ENCODE peak calls at places on chromosomes 13 and 19, in five cellular contexts. One of them, this sample, is unnamed.

GRCh38 chr13:114105351-114106225 is 26.8 kb downstream of the RASA3 start:
- DNase-seq in AG10803: no peak
- DNase-seq in A549: no peak
- DNase-seq in SK-N-SH: peak
- DNase-seq in pancreas: no peak
- DNase-seq in this sample: no peak

GRCh38 chr13:108326318-108326717 is 56.8 kb downstream of the TNFSF13B start:
- DNase-seq in AG10803: no peak
- DNase-seq in A549: no peak
- DNase-seq in SK-N-SH: no peak
- DNase-seq in pancreas: no peak
- DNase-seq in this sample: no peak

GRCh38 chr13:98937911-98938381 is 39.9 kb downstream of the DOCK9 start:
- DNase-seq in AG10803: peak
- DNase-seq in A549: no peak
- DNase-seq in SK-N-SH: no peak
- DNase-seq in pancreas: no peak
- DNase-seq in this sample: no peak

GRCh38 chr13:52010890-52011689 is at the start of gene ATP7B:
- DNase-seq in AG10803: no peak
- DNase-seq in A549: peak
- DNase-seq in SK-N-SH: peak
- DNase-seq in pancreas: no peak
- DNase-seq in this sample: no peak

GRCh38 chr13:53064721-53065120 is 36.1 kb downstream of the OLFM4 start:
- DNase-seq in AG10803: no peak
- DNase-seq in A549: no peak
- DNase-seq in SK-N-SH: peak
- DNase-seq in pancreas: peak
- DNase-seq in this sample: no peak

GRCh38 chr13:110012102-110012739 is 225.8 kb upstream of the IRS2 start:
- DNase-seq in AG10803: peak
- DNase-seq in A549: peak
- DNase-seq in SK-N-SH: no peak
- DNase-seq in pancreas: no peak
- DNase-seq in this sample: no peak

GRCh38 chr19:40286674-40287421 is 1.7 kb upstream of the AKT2 start:
- DNase-seq in AG10803: no peak
- DNase-seq in A549: no peak
- DNase-seq in SK-N-SH: no peak
- DNase-seq in pancreas: no peak
- DNase-seq in this sample: no peak

GRCh38 chr13:45209229-45209628 is 8.4 kb upstream of the KCTD4 start:
- DNase-seq in AG10803: peak
- DNase-seq in A549: no peak
- DNase-seq in SK-N-SH: no peak
- DNase-seq in pancreas: no peak
- DNase-seq in this sample: no peak

GRCh38 chr13:27573265-27573664 is 47.1 kb downstream of the LNX2 start:
- DNase-seq in AG10803: peak
- DNase-seq in A549: no peak
- DNase-seq in SK-N-SH: no peak
- DNase-seq in pancreas: no peak
- DNase-seq in this sample: no peak

GRCh38 chr19:19732579-19733501 is at the start of gene ZNF14:
- DNase-seq in AG10803: peak
- DNase-seq in A549: peak
- DNase-seq in SK-N-SH: peak
- DNase-seq in pancreas: peak
- DNase-seq in this sample: peak
- TF ChIP-seq CTCF in AG10803: peak
- TF ChIP-seq CTCF in A549: no peak
- TF ChIP-seq CTCF in SK-N-SH: peak
- TF ChIP-seq CTCF in pancreas: no peak
- TF ChIP-seq CTCF in this sample: no peak

GRCh38 chr13:30608364-30608763 is 9.4 kb upstream of the USPL1 start:
- DNase-seq in AG10803: no peak
- DNase-seq in A549: no peak
- DNase-seq in SK-N-SH: no peak
- DNase-seq in pancreas: no peak
- DNase-seq in this sample: no peak
- H3K4me3 ChIP-seq in AG10803: no peak
- H3K4me3 ChIP-seq in A549: no peak
- H3K4me3 ChIP-seq in SK-N-SH: no peak
- H3K4me3 ChIP-seq in pancreas: no peak
- H3K4me3 ChIP-seq in this sample: no peak

DNA sequence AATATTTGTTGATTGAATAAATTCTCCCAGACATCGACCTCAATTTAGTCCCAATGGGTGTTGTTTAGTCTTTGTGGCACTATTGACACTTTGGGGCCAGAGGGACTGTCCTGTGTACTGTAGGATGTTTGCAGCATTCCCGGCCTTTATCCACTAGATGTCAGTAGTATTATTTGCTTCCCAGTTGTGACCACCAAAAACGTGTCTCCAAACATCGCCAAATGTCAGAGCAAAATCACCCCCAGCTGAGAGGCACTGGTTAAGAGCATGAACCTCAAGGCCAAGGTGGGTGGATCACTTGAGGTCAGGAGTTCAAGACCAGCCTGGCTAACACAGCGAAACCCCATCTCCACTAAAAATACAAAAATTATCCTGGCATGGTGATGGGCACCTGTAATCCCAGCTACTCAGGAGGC is 15.4 kb downstream of the NLRP12 start:
- DNase-seq in AG10803: peak
- DNase-seq in A549: peak
- DNase-seq in SK-N-SH: peak
- DNase-seq in pancreas: no peak
- DNase-seq in this sample: no peak
- TF ChIP-seq CTCF in AG10803: peak
- TF ChIP-seq CTCF in A549: peak
- TF ChIP-seq CTCF in SK-N-SH: peak
- TF ChIP-seq CTCF in pancreas: no peak
- TF ChIP-seq CTCF in this sample: peak

DNA sequence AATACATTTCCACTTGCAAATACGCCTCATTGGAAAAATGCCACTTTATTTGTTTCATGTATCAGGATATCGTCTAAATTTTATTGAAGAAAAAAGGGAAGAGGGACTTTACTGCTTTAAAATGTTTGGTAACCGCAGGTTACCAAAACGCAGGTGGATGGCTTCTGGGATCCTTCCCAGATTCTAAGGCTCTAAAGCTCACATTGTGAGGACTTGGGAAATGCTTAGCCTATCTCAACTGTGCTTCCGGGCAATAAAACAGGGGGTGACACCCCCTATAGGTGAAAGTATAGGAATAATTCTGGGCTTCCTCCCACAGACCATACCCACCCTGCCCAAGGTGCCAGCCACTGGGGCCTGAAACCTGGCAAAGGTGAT is 73.2 kb upstream of the IPO5 start:
- DNase-seq in AG10803: no peak
- DNase-seq in A549: no peak
- DNase-seq in SK-N-SH: no peak
- DNase-seq in pancreas: no peak
- DNase-seq in this sample: no peak
- H3K4me3 ChIP-seq in AG10803: no peak
- H3K4me3 ChIP-seq in A549: no peak
- H3K4me3 ChIP-seq in SK-N-SH: peak
- H3K4me3 ChIP-seq in pancreas: no peak
- H3K4me3 ChIP-seq in this sample: no peak

GRCh38 chr19:31553112-31553843 is 204.0 kb upstream of the TSHZ3 start:
- DNase-seq in AG10803: no peak
- DNase-seq in A549: no peak
- DNase-seq in SK-N-SH: peak
- DNase-seq in pancreas: no peak
- DNase-seq in this sample: no peak

GRCh38 chr19:31546561-31546960 is 197.3 kb upstream of the TSHZ3 start:
- DNase-seq in AG10803: no peak
- DNase-seq in A549: no peak
- DNase-seq in SK-N-SH: no peak
- DNase-seq in pancreas: no peak
- DNase-seq in this sample: no peak

GRCh38 chr19:31553844-31554215 is 204.6 kb upstream of the TSHZ3 start:
- DNase-seq in AG10803: no peak
- DNase-seq in A549: no peak
- DNase-seq in SK-N-SH: no peak
- DNase-seq in pancreas: no peak
- DNase-seq in this sample: no peak

GRCh38 chr19:31545766-31546165 is 196.5 kb upstream of the TSHZ3 start:
- DNase-seq in AG10803: no peak
- DNase-seq in A549: no peak
- DNase-seq in SK-N-SH: no peak
- DNase-seq in pancreas: no peak
- DNase-seq in this sample: no peak

GRCh38 chr19:31548941-31549340 is 199.7 kb upstream of the TSHZ3 start:
- DNase-seq in AG10803: peak
- DNase-seq in A549: no peak
- DNase-seq in SK-N-SH: no peak
- DNase-seq in pancreas: no peak
- DNase-seq in this sample: no peak
- TF ChIP-seq CTCF in AG10803: peak
- TF ChIP-seq CTCF in A549: no peak
- TF ChIP-seq CTCF in SK-N-SH: peak
- TF ChIP-seq CTCF in pancreas: no peak
- TF ChIP-seq CTCF in this sample: peak

This sample was measured in LNCaP clone FGC.